ENCODE peak calls at places on chromosomes 16 and 17, in eight cellular contexts. M is BJ; I is C1 segment of cervical spinal cord; V is activated CD4-positive, alpha-beta T cell treated with anti-CD3 and anti-CD28 coated beads, Interleukin-2, amount 10 ng/mL, durations not matched to agents 7 days and 5 days; R is neural progenitor cell; S is tibial artery; K is left ventricle myocardium superior; J is foreskin fibroblast. A is an unnamed sample.

GRCh38 chr17:57468932-57469775 is 212.8 kb downstream of the MSI2 start:
- DNase-seq in I (no peak), R (no peak), M (no peak), K (no peak), V (no peak), J (no peak), S (no peak), A (no peak)

GRCh38 chr16:66366433-66367299 is at the start of gene CDH5:
- DNase-seq in I (no peak), V (no peak), R (no peak), M (no peak), J (no peak), S (peak), K (peak), A (no peak)

GRCh38 chr16:12405083-12405482 is 398.6 kb downstream of the CPPED1 start:
- DNase-seq in J (no peak), I (no peak), S (no peak), V (no peak), M (no peak), R (no peak), K (no peak), A (no peak)

GRCh38 chr17:19753049-19753444 is 4.9 kb upstream of the ALDH3A1 start:
- DNase-seq in R (no peak), V (no peak), I (peak), S (peak), K (peak), M (no peak), J (peak), A (peak)

GRCh38 chr17:58380207-58381123 is 28.5 kb upstream of the SUPT4H1 start:
- DNase-seq in M (no peak), J (no peak), I (no peak), K (no peak), R (no peak), S (no peak), V (no peak), A (no peak)

GRCh38 chr16:28091706-28092105 is 28.2 kb upstream of the GSG1L start:
- DNase-seq in I (no peak), R (no peak), S (no peak), J (no peak), M (no peak), V (no peak), K (no peak), A (no peak)

GRCh38 chr17:76869878-76870714 is 1.9 kb downstream of the MGAT5B start:
- DNase-seq in M (no peak), J (no peak), S (no peak), K (no peak), I (no peak), R (peak), V (no peak), A (no peak)

GRCh38 chr16:4317471-4318170 is 1.8 kb downstream of the GLIS2 start:
- DNase-seq in I (no peak), R (peak), M (no peak), S (peak), V (no peak), J (no peak), K (no peak), A (no peak)

GRCh38 chr17:56815711-56816110 is 18.0 kb downstream of the C17orf67 start:
- DNase-seq in J (no peak), R (no peak), S (no peak), V (no peak), K (no peak), M (no peak), I (no peak), A (no peak)

GRCh38 chr16:28042856-28043255 is 20.7 kb downstream of the GSG1L start:
- DNase-seq in M (no peak), J (peak), I (no peak), R (no peak), K (no peak), S (no peak), V (no peak), A (peak)

GRCh38 chr17:50946223-50946890 is 80.2 kb upstream of the TOB1 start:
- DNase-seq in K (no peak), R (no peak), J (no peak), S (peak), I (no peak), M (no peak), V (no peak), A (no peak)

GRCh38 chr17:34222732-34223486 is 32.2 kb upstream of the CCL2 start:
- DNase-seq in R (no peak), V (no peak), I (no peak), M (no peak), J (no peak), K (no peak), S (no peak), A (no peak)

GRCh38 chr17:68682913-68683312 is 81.7 kb upstream of the FAM20A start:
- DNase-seq in I (no peak), J (no peak), S (no peak), M (no peak), R (no peak), K (no peak), V (no peak), A (no peak)

GRCh38 chr16:81633147-81633619 is 145.9 kb upstream of the PLCG2 start:
- DNase-seq in S (no peak), M (no peak), R (peak), J (no peak), V (no peak), K (no peak), I (no peak), A (no peak)

GRCh38 chr16:47019563-47019962 is 46.1 kb upstream of the DNAJA2 start:
- DNase-seq in M (no peak), R (no peak), J (no peak), S (no peak), K (no peak), I (no peak), V (no peak), A (no peak)

GRCh38 chr16:11253995-11254912 is 1.8 kb downstream of the SOCS1 start:
- DNase-seq in S (no peak), V (peak), K (no peak), I (no peak), R (no peak), M (no peak), J (no peak), A (no peak)

GRCh38 chr16:81071816-81072215 is 5.2 kb downstream of the C16orf46 start:
- DNase-seq in S (no peak), V (no peak), R (no peak), M (no peak), I (no peak), J (peak), K (no peak), A (no peak)

GRCh38 chr16:2026461-2027023 is at the start of gene NHERF2:
- DNase-seq in M (no peak), K (peak), J (no peak), V (no peak), R (peak), I (no peak), S (no peak), A (no peak)

GRCh38 chr16:54362801-54363200 is 76.2 kb upstream of the IRX3 start:
- DNase-seq in R (no peak), V (no peak), K (no peak), M (no peak), I (no peak), S (no peak), J (no peak), A (no peak)

A was measured in AG09319.